ENCODE peak calls at places on chromosomes 5 and 9, in six cellular contexts. U is adrenal gland; L is EL; S is activated T-helper 9 cell treated with anti-CD3 and anti-CD28 coated beads, Interleukin-2, amount 50 U/mL, for 16 hours; N is GM03348; W is stimulated activated naive CD8-positive, alpha-beta T cell treated with anti-CD3 and anti-CD28 coated beads, Interleukin-15, Interleukin-2, amounts not matched to agents 100 U/mL and 50 U/mL, for 24 hours. M is an unnamed sample.
A peak's percentile ranks its signal among the peaks of the same experiment; 100 is the strongest.

GRCh38 chr5:109199294-109199693 is 210.5 kb downstream of the PJA2 start:
- DNase-seq in S (no peak), W (no peak), N (no peak), L (no peak), U (no peak), M (no peak)

GRCh38 chr9:38047301-38048251 is 21.5 kb downstream of the SHB start:
- DNase-seq in U (peak; percentile 88), W (no peak), L (peak; percentile 98), N (peak; percentile 86), S (no peak), M (peak; percentile 79)

GRCh38 chr9:82140471-82140870 is 151.9 kb downstream of the SPATA31D1 start:
- DNase-seq in U (no peak), S (no peak), N (no peak), W (no peak), L (no peak), M (no peak)

GRCh38 chr9:113516840-113517577 is 53.5 kb downstream of the RGS3 start:
- DNase-seq in L (peak; percentile 43), W (peak; percentile 82), S (peak; percentile 53), U (no peak), N (no peak), M (no peak)

GRCh38 chr9:7844283-7844682 is 44.7 kb upstream of the DMAC1 start:
- DNase-seq in W (no peak), L (no peak), N (no peak), S (no peak), U (no peak), M (no peak)

GRCh38 chr5:143624465-143624864 is 187.5 kb upstream of the HMHB1 start:
- DNase-seq in U (no peak), W (no peak), N (no peak), S (no peak), L (peak; percentile 21), M (no peak)

GRCh38 chr5:157535042-157535865 is 40.3 kb downstream of the ADAM19 start:
- DNase-seq in N (no peak), S (no peak), U (peak; percentile 84), L (peak; percentile 59), W (no peak), M (peak; percentile 71)

GRCh38 chr5:141403387-141403786 is 809 bp downstream of the PCDHGA9 start:
- DNase-seq in U (no peak), L (no peak), N (no peak), S (no peak), W (no peak), M (no peak)

M was measured in right cardiac atrium.